ENCODE peak calls at places on chromosomes 16 and 17, in four cellular contexts. K is DMS153, V is HEK293T, L is hepatic stellate cell. Y is an unnamed sample.

GRCh38 chr17:76492250-76492988 is 8.8 kb downstream of the RHBDF2 start:
- DNase-seq in V (no peak), L (no peak), K (no peak), Y (no peak)

GRCh38 chr16:27254262-27254811 is 14.2 kb downstream of the NSMCE1 start:
- DNase-seq in K (no peak), V (no peak), L (no peak), Y (no peak)

GRCh38 chr17:15946611-15947120 is 1.7 kb downstream of the ADORA2B start:
- DNase-seq in K (no peak), V (no peak), L (no peak), Y (no peak)

GRCh38 chr17:30377574-30377973 is 1.2 kb upstream of the CPD start:
- DNase-seq in K (no peak), L (no peak), V (no peak), Y (no peak)

GRCh38 chr16:86888240-86889044 is 310.1 kb downstream of the FOXL1 start:
- DNase-seq in L (no peak), V (no peak), K (no peak), Y (no peak)

GRCh38 chr16:83517398-83517797 is 290.4 kb upstream of the HSBP1 start:
- DNase-seq in L (no peak), V (no peak), K (no peak), Y (no peak)

GRCh38 chr16:4183258-4184037 is 58.4 kb downstream of the SRL start:
- DNase-seq in L (peak), V (peak), K (peak), Y (peak)

GRCh38 chr17:48816774-48817590 is at the start of gene TTLL6:
- DNase-seq in L (peak), K (peak), V (peak), Y (peak)

GRCh38 chr16:28112908-28113307 is 49.4 kb upstream of the GSG1L start:
- DNase-seq in V (no peak), K (no peak), L (no peak), Y (no peak)

GRCh38 chr16:66954097-66954659 is 6.9 kb upstream of the CES3 start:
- DNase-seq in L (peak), K (peak), V (peak), Y (no peak)

GRCh38 chr17:76720211-76720610 is 6.2 kb downstream of the JMJD6 start:
- DNase-seq in K (no peak), V (no peak), L (no peak), Y (no peak)

GRCh38 chr17:77182773-77183172 is 42.0 kb downstream of the SEC14L1 start:
- DNase-seq in K (no peak), V (no peak), L (no peak), Y (no peak)

GRCh38 chr16:77157773-77158172 is 33.2 kb upstream of the MON1B start:
- DNase-seq in L (no peak), V (no peak), K (no peak), Y (no peak)

GRCh38 chr16:48117217-48118105 is 38.3 kb downstream of the ABCC12 start:
- DNase-seq in L (peak), V (peak), K (no peak), Y (no peak)

GRCh38 chr16:17194190-17194780 is 276.5 kb downstream of the XYLT1 start:
- DNase-seq in V (peak), K (no peak), L (peak), Y (no peak)

GRCh38 chr16:70784692-70785317 is 16.2 kb downstream of the VAC14 start:
- DNase-seq in V (no peak), L (no peak), K (no peak), Y (no peak)

GRCh38 chr16:49049191-49049590 is 232.4 kb downstream of the CBLN1 start:
- DNase-seq in L (no peak), K (no peak), V (no peak), Y (no peak)

GRCh38 chr16:85620403-85620802 is 7.3 kb downstream of the GSE1 start:
- DNase-seq in K (no peak), V (no peak), L (no peak), Y (no peak)

GRCh38 chr16:56356276-56357241 is 68.8 kb downstream of the AMFR start:
- DNase-seq in K (peak), V (peak), L (peak), Y (peak)

Y was measured in NCI-H2029 treated with DMSO at 0.1 percent for 48 hours.